ENCODE peak calls at places on chromosomes 16 and 17, in ten cellular contexts. One of them, this sample, is unnamed.

GRCh38 chr17:32124985-32125847 is 17.1 kb upstream of the RHOT1 start:
- DNase-seq in EL: no peak
- DNase-seq in lung: no peak
- DNase-seq in prostate gland: no peak
- DNase-seq in CD4-positive, CD25-positive, alpha-beta regulatory T cell: no peak
- DNase-seq in neural progenitor cell: no peak
- DNase-seq in SJCRH30: peak; percentile 27
- DNase-seq in fibroblast of gingiva: no peak
- DNase-seq in fibroblast of the conjunctiva: no peak
- DNase-seq in amniotic stem cell: no peak
- DNase-seq in this sample: no peak

GRCh38 chr17:69501591-69502468 is 87.3 kb downstream of the MAP2K6 start:
- DNase-seq in CD4-positive, CD25-positive, alpha-beta regulatory T cell: no peak
- DNase-seq in EL: peak; percentile 20
- DNase-seq in prostate gland: peak; percentile 34
- DNase-seq in SJCRH30: peak; percentile 55
- DNase-seq in fibroblast of gingiva: peak; percentile 90
- DNase-seq in amniotic stem cell: peak; percentile 9
- DNase-seq in fibroblast of the conjunctiva: peak; percentile 98
- DNase-seq in neural progenitor cell: peak; percentile 27
- DNase-seq in lung: peak; percentile 44
- DNase-seq in this sample: peak; percentile 33

GRCh38 chr16:86251682-86252081 is 258.6 kb upstream of the FOXF1 start:
- DNase-seq in prostate gland: no peak
- DNase-seq in fibroblast of the conjunctiva: no peak
- DNase-seq in fibroblast of gingiva: peak; percentile 31
- DNase-seq in neural progenitor cell: no peak
- DNase-seq in amniotic stem cell: no peak
- DNase-seq in SJCRH30: no peak
- DNase-seq in CD4-positive, CD25-positive, alpha-beta regulatory T cell: no peak
- DNase-seq in EL: no peak
- DNase-seq in lung: no peak
- DNase-seq in this sample: no peak

GRCh38 chr17:64320613-64321553 is 57.8 kb upstream of the TEX2 start:
- DNase-seq in fibroblast of the conjunctiva: peak; percentile 72
- DNase-seq in fibroblast of gingiva: peak; percentile 70
- DNase-seq in SJCRH30: peak; percentile 85
- DNase-seq in neural progenitor cell: peak; percentile 88
- DNase-seq in CD4-positive, CD25-positive, alpha-beta regulatory T cell: peak; percentile 50
- DNase-seq in lung: peak; percentile 79
- DNase-seq in amniotic stem cell: peak; percentile 33
- DNase-seq in prostate gland: peak; percentile 41
- DNase-seq in EL: peak; percentile 73
- DNase-seq in this sample: peak; percentile 67

GRCh38 chr16:26667271-26667703 is 399.4 kb upstream of the C16orf82 start:
- DNase-seq in fibroblast of gingiva: no peak
- DNase-seq in lung: no peak
- DNase-seq in prostate gland: no peak
- DNase-seq in EL: no peak
- DNase-seq in fibroblast of the conjunctiva: no peak
- DNase-seq in CD4-positive, CD25-positive, alpha-beta regulatory T cell: no peak
- DNase-seq in neural progenitor cell: peak; percentile 76
- DNase-seq in amniotic stem cell: no peak
- DNase-seq in SJCRH30: no peak
- DNase-seq in this sample: no peak

GRCh38 chr17:43714338-43715149 is 44.0 kb downstream of the SOST start:
- DNase-seq in EL: peak; percentile 68
- DNase-seq in prostate gland: no peak
- DNase-seq in fibroblast of gingiva: no peak
- DNase-seq in fibroblast of the conjunctiva: no peak
- DNase-seq in SJCRH30: no peak
- DNase-seq in CD4-positive, CD25-positive, alpha-beta regulatory T cell: no peak
- DNase-seq in amniotic stem cell: no peak
- DNase-seq in neural progenitor cell: no peak
- DNase-seq in lung: no peak
- DNase-seq in this sample: no peak

GRCh38 chr17:58215685-58216084 is 3.4 kb downstream of the MKS1 start:
- DNase-seq in amniotic stem cell: no peak
- DNase-seq in fibroblast of the conjunctiva: no peak
- DNase-seq in prostate gland: no peak
- DNase-seq in fibroblast of gingiva: no peak
- DNase-seq in EL: no peak
- DNase-seq in SJCRH30: no peak
- DNase-seq in neural progenitor cell: no peak
- DNase-seq in CD4-positive, CD25-positive, alpha-beta regulatory T cell: no peak
- DNase-seq in lung: no peak
- DNase-seq in this sample: no peak

GRCh38 chr17:28643979-28644781 is 778 bp downstream of the BLTP2 start:
- DNase-seq in amniotic stem cell: peak; percentile 46
- DNase-seq in fibroblast of gingiva: peak; percentile 63
- DNase-seq in prostate gland: peak; percentile 11
- DNase-seq in EL: peak; percentile 63
- DNase-seq in fibroblast of the conjunctiva: peak; percentile 21
- DNase-seq in neural progenitor cell: peak; percentile 76
- DNase-seq in lung: peak; percentile 64
- DNase-seq in SJCRH30: peak; percentile 58
- DNase-seq in CD4-positive, CD25-positive, alpha-beta regulatory T cell: no peak
- DNase-seq in this sample: no peak

GRCh38 chr17:12730931-12731521 is 58.3 kb upstream of the ARHGAP44 start:
- DNase-seq in EL: peak; percentile 70
- DNase-seq in prostate gland: peak; percentile 15
- DNase-seq in CD4-positive, CD25-positive, alpha-beta regulatory T cell: no peak
- DNase-seq in lung: peak; percentile 79
- DNase-seq in neural progenitor cell: peak; percentile 45
- DNase-seq in amniotic stem cell: peak; percentile 58
- DNase-seq in SJCRH30: no peak
- DNase-seq in fibroblast of gingiva: peak; percentile 35
- DNase-seq in fibroblast of the conjunctiva: no peak
- DNase-seq in this sample: peak; percentile 22

GRCh38 chr17:50208611-50209061 is 7.2 kb upstream of the COL1A1 start:
- DNase-seq in amniotic stem cell: no peak
- DNase-seq in EL: no peak
- DNase-seq in lung: no peak
- DNase-seq in fibroblast of gingiva: no peak
- DNase-seq in SJCRH30: no peak
- DNase-seq in CD4-positive, CD25-positive, alpha-beta regulatory T cell: no peak
- DNase-seq in prostate gland: no peak
- DNase-seq in neural progenitor cell: no peak
- DNase-seq in fibroblast of the conjunctiva: no peak
- DNase-seq in this sample: peak; percentile 27

GRCh38 chr17:4886830-4887229 is 12.5 kb upstream of the C17orf107 start:
- DNase-seq in fibroblast of gingiva: no peak
- DNase-seq in SJCRH30: no peak
- DNase-seq in prostate gland: no peak
- DNase-seq in lung: no peak
- DNase-seq in CD4-positive, CD25-positive, alpha-beta regulatory T cell: no peak
- DNase-seq in EL: no peak
- DNase-seq in neural progenitor cell: no peak
- DNase-seq in amniotic stem cell: no peak
- DNase-seq in fibroblast of the conjunctiva: no peak
- DNase-seq in this sample: no peak

GRCh38 chr16:85898521-85899442 is at the start of gene IRF8:
- DNase-seq in fibroblast of gingiva: no peak
- DNase-seq in SJCRH30: no peak
- DNase-seq in neural progenitor cell: peak; percentile 90
- DNase-seq in lung: peak; percentile 68
- DNase-seq in fibroblast of the conjunctiva: no peak
- DNase-seq in prostate gland: peak; percentile 17
- DNase-seq in EL: peak; percentile 26
- DNase-seq in amniotic stem cell: no peak
- DNase-seq in CD4-positive, CD25-positive, alpha-beta regulatory T cell: peak; percentile 38
- DNase-seq in this sample: peak; percentile 44

GRCh38 chr17:3557768-3558583 is at the start of gene TRPV3:
- DNase-seq in fibroblast of gingiva: no peak
- DNase-seq in fibroblast of the conjunctiva: no peak
- DNase-seq in lung: peak; percentile 59
- DNase-seq in amniotic stem cell: no peak
- DNase-seq in neural progenitor cell: no peak
- DNase-seq in SJCRH30: peak; percentile 74
- DNase-seq in prostate gland: peak; percentile 15
- DNase-seq in EL: no peak
- DNase-seq in CD4-positive, CD25-positive, alpha-beta regulatory T cell: peak; percentile 25
- DNase-seq in this sample: no peak

GRCh38 chr17:8126306-8127066 is 2.6 kb upstream of the HES7 start:
- DNase-seq in prostate gland: peak; percentile 56
- DNase-seq in CD4-positive, CD25-positive, alpha-beta regulatory T cell: no peak
- DNase-seq in fibroblast of gingiva: no peak
- DNase-seq in fibroblast of the conjunctiva: no peak
- DNase-seq in amniotic stem cell: no peak
- DNase-seq in EL: peak; percentile 61
- DNase-seq in neural progenitor cell: peak; percentile 81
- DNase-seq in SJCRH30: peak; percentile 55
- DNase-seq in lung: no peak
- DNase-seq in this sample: peak; percentile 56

GRCh38 chr16:8862309-8863130 is 6.3 kb downstream of the CARHSP1 start:
- DNase-seq in CD4-positive, CD25-positive, alpha-beta regulatory T cell: no peak
- DNase-seq in neural progenitor cell: no peak
- DNase-seq in fibroblast of the conjunctiva: no peak
- DNase-seq in SJCRH30: no peak
- DNase-seq in prostate gland: no peak
- DNase-seq in lung: no peak
- DNase-seq in amniotic stem cell: no peak
- DNase-seq in fibroblast of gingiva: no peak
- DNase-seq in EL: no peak
- DNase-seq in this sample: peak; percentile 30

GRCh38 chr17:57553525-57553924 is 191.6 kb downstream of the CCDC182 start:
- DNase-seq in lung: no peak
- DNase-seq in SJCRH30: peak; percentile 69
- DNase-seq in prostate gland: no peak
- DNase-seq in CD4-positive, CD25-positive, alpha-beta regulatory T cell: no peak
- DNase-seq in EL: no peak
- DNase-seq in fibroblast of gingiva: no peak
- DNase-seq in fibroblast of the conjunctiva: no peak
- DNase-seq in neural progenitor cell: no peak
- DNase-seq in amniotic stem cell: no peak
- DNase-seq in this sample: no peak

GRCh38 chr16:84595052-84595481 is 22.8 kb downstream of the COTL1 start:
- DNase-seq in prostate gland: peak; percentile 25
- DNase-seq in neural progenitor cell: no peak
- DNase-seq in SJCRH30: no peak
- DNase-seq in CD4-positive, CD25-positive, alpha-beta regulatory T cell: no peak
- DNase-seq in EL: no peak
- DNase-seq in amniotic stem cell: no peak
- DNase-seq in fibroblast of gingiva: no peak
- DNase-seq in fibroblast of the conjunctiva: no peak
- DNase-seq in lung: no peak
- DNase-seq in this sample: no peak

GRCh38 chr17:76675648-76676047 is 32.1 kb upstream of the ST6GALNAC1 start:
- DNase-seq in CD4-positive, CD25-positive, alpha-beta regulatory T cell: no peak
- DNase-seq in SJCRH30: no peak
- DNase-seq in amniotic stem cell: no peak
- DNase-seq in EL: no peak
- DNase-seq in neural progenitor cell: no peak
- DNase-seq in lung: no peak
- DNase-seq in prostate gland: no peak
- DNase-seq in fibroblast of gingiva: no peak
- DNase-seq in fibroblast of the conjunctiva: no peak
- DNase-seq in this sample: no peak

GRCh38 chr17:41478240-41478639 is 2.7 kb downstream of the KRT35 start:
- DNase-seq in prostate gland: no peak
- DNase-seq in SJCRH30: no peak
- DNase-seq in EL: no peak
- DNase-seq in neural progenitor cell: no peak
- DNase-seq in CD4-positive, CD25-positive, alpha-beta regulatory T cell: no peak
- DNase-seq in lung: no peak
- DNase-seq in fibroblast of gingiva: no peak
- DNase-seq in fibroblast of the conjunctiva: no peak
- DNase-seq in amniotic stem cell: no peak
- DNase-seq in this sample: no peak

GRCh38 chr17:30552994-30553565 is 75.9 kb downstream of the GOSR1 start:
- DNase-seq in EL: no peak
- DNase-seq in CD4-positive, CD25-positive, alpha-beta regulatory T cell: no peak
- DNase-seq in fibroblast of gingiva: no peak
- DNase-seq in lung: no peak
- DNase-seq in fibroblast of the conjunctiva: no peak
- DNase-seq in prostate gland: no peak
- DNase-seq in SJCRH30: no peak
- DNase-seq in neural progenitor cell: no peak
- DNase-seq in amniotic stem cell: no peak
- DNase-seq in this sample: no peak

GRCh38 chr17:38783227-38783626 is 16.1 kb downstream of the PIP4K2B start:
- DNase-seq in EL: no peak
- DNase-seq in fibroblast of the conjunctiva: no peak
- DNase-seq in SJCRH30: no peak
- DNase-seq in neural progenitor cell: no peak
- DNase-seq in CD4-positive, CD25-positive, alpha-beta regulatory T cell: no peak
- DNase-seq in lung: no peak
- DNase-seq in fibroblast of gingiva: no peak
- DNase-seq in prostate gland: no peak
- DNase-seq in amniotic stem cell: no peak
- DNase-seq in this sample: no peak

GRCh38 chr16:66408181-66409048 is 18.7 kb upstream of the BEAN1 start:
- DNase-seq in prostate gland: peak; percentile 19
- DNase-seq in neural progenitor cell: no peak
- DNase-seq in fibroblast of gingiva: no peak
- DNase-seq in CD4-positive, CD25-positive, alpha-beta regulatory T cell: peak; percentile 50
- DNase-seq in lung: no peak
- DNase-seq in amniotic stem cell: peak; percentile 47
- DNase-seq in fibroblast of the conjunctiva: peak; percentile 3
- DNase-seq in EL: peak; percentile 63
- DNase-seq in SJCRH30: peak; percentile 71
- DNase-seq in this sample: no peak

GRCh38 chr17:35132099-35132498 is 10.0 kb downstream of the NLE1 start:
- DNase-seq in fibroblast of the conjunctiva: no peak
- DNase-seq in amniotic stem cell: no peak
- DNase-seq in prostate gland: no peak
- DNase-seq in fibroblast of gingiva: no peak
- DNase-seq in CD4-positive, CD25-positive, alpha-beta regulatory T cell: no peak
- DNase-seq in neural progenitor cell: no peak
- DNase-seq in EL: no peak
- DNase-seq in SJCRH30: no peak
- DNase-seq in lung: no peak
- DNase-seq in this sample: no peak

GRCh38 chr16:89564476-89565255 is 4.2 kb downstream of the RPL13 start:
- DNase-seq in neural progenitor cell: peak; percentile 63
- DNase-seq in lung: no peak
- DNase-seq in SJCRH30: no peak
- DNase-seq in amniotic stem cell: no peak
- DNase-seq in prostate gland: no peak
- DNase-seq in fibroblast of gingiva: no peak
- DNase-seq in EL: peak; percentile 33
- DNase-seq in CD4-positive, CD25-positive, alpha-beta regulatory T cell: no peak
- DNase-seq in fibroblast of the conjunctiva: no peak
- DNase-seq in this sample: no peak

GRCh38 chr17:41750866-41751265 is 16.4 kb upstream of the HAP1 start:
- DNase-seq in neural progenitor cell: no peak
- DNase-seq in EL: no peak
- DNase-seq in fibroblast of gingiva: no peak
- DNase-seq in lung: no peak
- DNase-seq in CD4-positive, CD25-positive, alpha-beta regulatory T cell: no peak
- DNase-seq in prostate gland: no peak
- DNase-seq in fibroblast of the conjunctiva: no peak
- DNase-seq in amniotic stem cell: no peak
- DNase-seq in SJCRH30: no peak
- DNase-seq in this sample: no peak